ENCODE peak calls at places on chromosome 13, in five cellular contexts. One of them, this sample, is unnamed.

GRCh38 chr13:26020536-26021290 is 31.1 kb downstream of the SHISA2 start:
- DNase-seq in choroid plexus epithelial cell: no peak
- DNase-seq in colonic mucosa: no peak
- DNase-seq in brain microvascular endothelial cell: no peak
- DNase-seq in astrocyte of the spinal cord: no peak
- DNase-seq in this sample: no peak

GRCh38 chr13:48585456-48585840 is 52.6 kb upstream of the RCBTB2 start:
- DNase-seq in choroid plexus epithelial cell: peak
- DNase-seq in colonic mucosa: peak
- DNase-seq in brain microvascular endothelial cell: peak
- DNase-seq in astrocyte of the spinal cord: peak
- DNase-seq in this sample: no peak

GRCh38 chr13:32881074-32881791 is 135.0 kb upstream of the KL start:
- DNase-seq in choroid plexus epithelial cell: peak
- DNase-seq in colonic mucosa: no peak
- DNase-seq in brain microvascular endothelial cell: peak
- DNase-seq in astrocyte of the spinal cord: peak
- DNase-seq in this sample: peak

GRCh38 chr13:109427148-109427547 is 359.2 kb downstream of the IRS2 start:
- DNase-seq in choroid plexus epithelial cell: peak
- DNase-seq in colonic mucosa: no peak
- DNase-seq in brain microvascular endothelial cell: peak
- DNase-seq in astrocyte of the spinal cord: peak
- DNase-seq in this sample: no peak

GRCh38 chr13:60120617-60121016 is 43.1 kb downstream of the DIAPH3 start:
- DNase-seq in choroid plexus epithelial cell: no peak
- DNase-seq in colonic mucosa: no peak
- DNase-seq in brain microvascular endothelial cell: no peak
- DNase-seq in astrocyte of the spinal cord: no peak
- DNase-seq in this sample: no peak

GRCh38 chr13:22161871-22162270 is 491.0 kb downstream of the FGF9 start:
- DNase-seq in choroid plexus epithelial cell: no peak
- DNase-seq in colonic mucosa: no peak
- DNase-seq in brain microvascular endothelial cell: no peak
- DNase-seq in astrocyte of the spinal cord: no peak
- DNase-seq in this sample: no peak

GRCh38 chr13:29923554-29924481 is 73.4 kb upstream of the UBL3 start:
- DNase-seq in choroid plexus epithelial cell: peak
- DNase-seq in colonic mucosa: peak
- DNase-seq in brain microvascular endothelial cell: peak
- DNase-seq in astrocyte of the spinal cord: peak
- DNase-seq in this sample: peak

GRCh38 chr13:75876371-75877050 is 240.4 kb downstream of the LMO7 start:
- DNase-seq in choroid plexus epithelial cell: peak
- DNase-seq in colonic mucosa: peak
- DNase-seq in brain microvascular endothelial cell: peak
- DNase-seq in astrocyte of the spinal cord: peak
- DNase-seq in this sample: peak

GRCh38 chr13:33832872-33833271 is 14.9 kb downstream of the RFC3 start:
- DNase-seq in choroid plexus epithelial cell: no peak
- DNase-seq in colonic mucosa: no peak
- DNase-seq in brain microvascular endothelial cell: no peak
- DNase-seq in astrocyte of the spinal cord: no peak
- DNase-seq in this sample: no peak

GRCh38 chr13:40023608-40024577 is 368.4 kb downstream of the COG6 start:
- DNase-seq in choroid plexus epithelial cell: peak
- DNase-seq in colonic mucosa: no peak
- DNase-seq in brain microvascular endothelial cell: no peak
- DNase-seq in astrocyte of the spinal cord: no peak
- DNase-seq in this sample: no peak

GRCh38 chr13:113816248-113816924 is 47.5 kb downstream of the GAS6 start:
- DNase-seq in choroid plexus epithelial cell: no peak
- DNase-seq in colonic mucosa: no peak
- DNase-seq in brain microvascular endothelial cell: no peak
- DNase-seq in astrocyte of the spinal cord: no peak
- DNase-seq in this sample: no peak

GRCh38 chr13:114047358-114047881 is 73.5 kb upstream of the C13orf46 start:
- DNase-seq in choroid plexus epithelial cell: peak
- DNase-seq in colonic mucosa: no peak
- DNase-seq in brain microvascular endothelial cell: no peak
- DNase-seq in astrocyte of the spinal cord: peak
- DNase-seq in this sample: no peak

GRCh38 chr13:37869756-37870488 is at the start of gene TRPC4:
- DNase-seq in choroid plexus epithelial cell: peak
- DNase-seq in colonic mucosa: peak
- DNase-seq in brain microvascular endothelial cell: peak
- DNase-seq in astrocyte of the spinal cord: peak
- DNase-seq in this sample: peak

GRCh38 chr13:40333238-40333637 is 333.2 kb downstream of the FOXO1 start:
- DNase-seq in choroid plexus epithelial cell: no peak
- DNase-seq in colonic mucosa: peak
- DNase-seq in brain microvascular endothelial cell: no peak
- DNase-seq in astrocyte of the spinal cord: no peak
- DNase-seq in this sample: peak

GRCh38 chr13:114112231-114112825 is 20.1 kb downstream of the RASA3 start:
- DNase-seq in choroid plexus epithelial cell: no peak
- DNase-seq in colonic mucosa: no peak
- DNase-seq in brain microvascular endothelial cell: no peak
- DNase-seq in astrocyte of the spinal cord: peak
- DNase-seq in this sample: no peak

GRCh38 chr13:76647550-76647949 is 238.7 kb downstream of the KCTD12 start:
- DNase-seq in choroid plexus epithelial cell: no peak
- DNase-seq in colonic mucosa: no peak
- DNase-seq in brain microvascular endothelial cell: no peak
- DNase-seq in astrocyte of the spinal cord: no peak
- DNase-seq in this sample: peak

GRCh38 chr13:39036212-39036611 is 1.7 kb downstream of the PROSER1 start:
- DNase-seq in choroid plexus epithelial cell: peak
- DNase-seq in colonic mucosa: peak
- DNase-seq in brain microvascular endothelial cell: no peak
- DNase-seq in astrocyte of the spinal cord: peak
- DNase-seq in this sample: peak

GRCh38 chr13:26280295-26280694 is 26.4 kb downstream of the CDK8 start:
- DNase-seq in choroid plexus epithelial cell: peak
- DNase-seq in colonic mucosa: no peak
- DNase-seq in brain microvascular endothelial cell: peak
- DNase-seq in astrocyte of the spinal cord: peak
- DNase-seq in this sample: peak

GRCh38 chr13:73481265-73481664 is 422.5 kb downstream of the KLF5 start:
- DNase-seq in choroid plexus epithelial cell: no peak
- DNase-seq in colonic mucosa: no peak
- DNase-seq in brain microvascular endothelial cell: no peak
- DNase-seq in astrocyte of the spinal cord: no peak
- DNase-seq in this sample: no peak

GRCh38 chr13:109963384-109963783 is 177.0 kb upstream of the IRS2 start:
- DNase-seq in choroid plexus epithelial cell: no peak
- DNase-seq in colonic mucosa: no peak
- DNase-seq in brain microvascular endothelial cell: no peak
- DNase-seq in astrocyte of the spinal cord: no peak
- DNase-seq in this sample: no peak

GRCh38 chr13:109680930-109681329 is 105.5 kb downstream of the IRS2 start:
- DNase-seq in choroid plexus epithelial cell: no peak
- DNase-seq in colonic mucosa: no peak
- DNase-seq in brain microvascular endothelial cell: no peak
- DNase-seq in astrocyte of the spinal cord: no peak
- DNase-seq in this sample: no peak

GRCh38 chr13:110376120-110376519 is 69.0 kb downstream of the COL4A2 start:
- DNase-seq in choroid plexus epithelial cell: peak
- DNase-seq in colonic mucosa: no peak
- DNase-seq in brain microvascular endothelial cell: peak
- DNase-seq in astrocyte of the spinal cord: no peak
- DNase-seq in this sample: no peak

GRCh38 chr13:34942732-34943674 is 933 bp downstream of the NBEA start:
- DNase-seq in choroid plexus epithelial cell: no peak
- DNase-seq in colonic mucosa: peak
- DNase-seq in brain microvascular endothelial cell: no peak
- DNase-seq in astrocyte of the spinal cord: no peak
- DNase-seq in this sample: no peak

GRCh38 chr13:24150613-24151012 is 9.9 kb upstream of the SPATA13 start:
- DNase-seq in choroid plexus epithelial cell: no peak
- DNase-seq in colonic mucosa: no peak
- DNase-seq in brain microvascular endothelial cell: no peak
- DNase-seq in astrocyte of the spinal cord: no peak
- DNase-seq in this sample: no peak

GRCh38 chr13:24147570-24147963 is 13.0 kb upstream of the SPATA13 start:
- DNase-seq in choroid plexus epithelial cell: no peak
- DNase-seq in colonic mucosa: peak
- DNase-seq in brain microvascular endothelial cell: no peak
- DNase-seq in astrocyte of the spinal cord: no peak
- DNase-seq in this sample: no peak

GRCh38 chr13:24148414-24149305 is 11.9 kb upstream of the SPATA13 start:
- DNase-seq in choroid plexus epithelial cell: peak
- DNase-seq in colonic mucosa: no peak
- DNase-seq in brain microvascular endothelial cell: peak
- DNase-seq in astrocyte of the spinal cord: peak
- DNase-seq in this sample: peak

GRCh38 chr13:24151864-24152263 is 8.7 kb upstream of the SPATA13 start:
- DNase-seq in choroid plexus epithelial cell: no peak
- DNase-seq in colonic mucosa: no peak
- DNase-seq in brain microvascular endothelial cell: no peak
- DNase-seq in astrocyte of the spinal cord: no peak
- DNase-seq in this sample: no peak

DNA sequence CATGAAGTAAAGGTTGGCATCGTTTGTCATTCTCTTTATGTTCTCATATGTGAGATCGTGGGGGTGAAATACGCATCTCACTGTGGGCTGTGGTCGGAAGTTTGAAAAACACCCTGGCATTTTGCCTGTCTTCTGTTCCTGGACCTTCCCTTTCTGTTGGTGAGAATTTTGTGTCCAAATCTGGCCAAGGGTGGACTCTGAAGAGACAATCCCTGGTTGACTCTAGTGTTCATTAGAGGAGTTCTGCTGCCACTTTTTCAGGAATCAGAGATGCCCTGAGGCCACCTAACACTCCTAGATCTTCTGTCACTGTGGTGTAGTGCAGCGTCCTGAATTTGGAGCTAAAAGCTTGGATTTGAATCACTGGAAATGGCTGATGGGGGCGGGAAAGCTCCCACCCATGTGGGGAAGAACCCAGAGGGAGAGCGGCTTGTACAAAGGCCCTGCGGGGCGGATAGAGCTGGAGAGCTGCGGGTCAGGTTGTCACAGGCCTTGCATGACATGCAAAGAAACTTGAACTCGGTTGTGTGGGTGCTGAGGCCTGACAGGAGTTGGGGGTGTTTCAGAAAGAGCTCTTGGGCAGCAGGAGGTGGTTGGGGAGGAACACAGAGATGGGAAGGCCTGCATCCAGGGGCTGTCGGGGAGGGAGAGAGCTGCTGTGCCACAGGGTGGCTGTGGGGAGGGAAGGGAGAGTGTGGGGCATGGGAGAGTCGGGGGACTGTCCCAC is 11.1 kb upstream of the SPATA13 start:
- DNase-seq in choroid plexus epithelial cell: peak
- DNase-seq in colonic mucosa: no peak
- DNase-seq in brain microvascular endothelial cell: no peak
- DNase-seq in astrocyte of the spinal cord: no peak
- DNase-seq in this sample: no peak
- H3K4me3 ChIP-seq in choroid plexus epithelial cell: no peak
- H3K4me3 ChIP-seq in colonic mucosa: no peak
- H3K4me3 ChIP-seq in brain microvascular endothelial cell: no peak
- H3K4me3 ChIP-seq in astrocyte of the spinal cord: no peak
- H3K4me3 ChIP-seq in this sample: no peak

GRCh38 chr13:50912851-50913250 is 3.3 kb downstream of the RNASEH2B start:
- DNase-seq in choroid plexus epithelial cell: no peak
- DNase-seq in colonic mucosa: no peak
- DNase-seq in brain microvascular endothelial cell: no peak
- DNase-seq in astrocyte of the spinal cord: no peak
- DNase-seq in this sample: no peak

GRCh38 chr13:50911051-50911690 is 1.6 kb downstream of the RNASEH2B start:
- DNase-seq in choroid plexus epithelial cell: peak
- DNase-seq in colonic mucosa: no peak
- DNase-seq in brain microvascular endothelial cell: no peak
- DNase-seq in astrocyte of the spinal cord: no peak
- DNase-seq in this sample: peak

GRCh38 chr13:50910483-50910805 is 853 bp downstream of the RNASEH2B start:
- DNase-seq in choroid plexus epithelial cell: peak
- DNase-seq in colonic mucosa: peak
- DNase-seq in brain microvascular endothelial cell: no peak
- DNase-seq in astrocyte of the spinal cord: peak
- DNase-seq in this sample: peak

GRCh38 chr13:50914301-50914700 is 4.7 kb downstream of the RNASEH2B start:
- DNase-seq in choroid plexus epithelial cell: peak
- DNase-seq in colonic mucosa: no peak
- DNase-seq in brain microvascular endothelial cell: no peak
- DNase-seq in astrocyte of the spinal cord: peak
- DNase-seq in this sample: no peak

GRCh38 chr13:50911937-50912624 is 2.5 kb downstream of the RNASEH2B start:
- DNase-seq in choroid plexus epithelial cell: peak
- DNase-seq in colonic mucosa: peak
- DNase-seq in brain microvascular endothelial cell: peak
- DNase-seq in astrocyte of the spinal cord: peak
- DNase-seq in this sample: peak
- TF ChIP-seq CTCF in choroid plexus epithelial cell: peak
- TF ChIP-seq CTCF in colonic mucosa: peak
- TF ChIP-seq CTCF in brain microvascular endothelial cell: peak
- TF ChIP-seq CTCF in astrocyte of the spinal cord: peak
- TF ChIP-seq CTCF in this sample: peak

GRCh38 chr13:61960981-61961380 is 545.3 kb upstream of the PCDH20 start:
- DNase-seq in choroid plexus epithelial cell: no peak
- DNase-seq in colonic mucosa: no peak
- DNase-seq in brain microvascular endothelial cell: no peak
- DNase-seq in astrocyte of the spinal cord: no peak
- DNase-seq in this sample: no peak

GRCh38 chr13:61965756-61966155 is 550.1 kb upstream of the PCDH20 start:
- DNase-seq in choroid plexus epithelial cell: no peak
- DNase-seq in colonic mucosa: no peak
- DNase-seq in brain microvascular endothelial cell: no peak
- DNase-seq in astrocyte of the spinal cord: no peak
- DNase-seq in this sample: no peak
- H3K4me3 ChIP-seq in choroid plexus epithelial cell: no peak
- H3K4me3 ChIP-seq in colonic mucosa: no peak
- H3K4me3 ChIP-seq in brain microvascular endothelial cell: no peak
- H3K4me3 ChIP-seq in astrocyte of the spinal cord: no peak
- H3K4me3 ChIP-seq in this sample: no peak

DNA sequence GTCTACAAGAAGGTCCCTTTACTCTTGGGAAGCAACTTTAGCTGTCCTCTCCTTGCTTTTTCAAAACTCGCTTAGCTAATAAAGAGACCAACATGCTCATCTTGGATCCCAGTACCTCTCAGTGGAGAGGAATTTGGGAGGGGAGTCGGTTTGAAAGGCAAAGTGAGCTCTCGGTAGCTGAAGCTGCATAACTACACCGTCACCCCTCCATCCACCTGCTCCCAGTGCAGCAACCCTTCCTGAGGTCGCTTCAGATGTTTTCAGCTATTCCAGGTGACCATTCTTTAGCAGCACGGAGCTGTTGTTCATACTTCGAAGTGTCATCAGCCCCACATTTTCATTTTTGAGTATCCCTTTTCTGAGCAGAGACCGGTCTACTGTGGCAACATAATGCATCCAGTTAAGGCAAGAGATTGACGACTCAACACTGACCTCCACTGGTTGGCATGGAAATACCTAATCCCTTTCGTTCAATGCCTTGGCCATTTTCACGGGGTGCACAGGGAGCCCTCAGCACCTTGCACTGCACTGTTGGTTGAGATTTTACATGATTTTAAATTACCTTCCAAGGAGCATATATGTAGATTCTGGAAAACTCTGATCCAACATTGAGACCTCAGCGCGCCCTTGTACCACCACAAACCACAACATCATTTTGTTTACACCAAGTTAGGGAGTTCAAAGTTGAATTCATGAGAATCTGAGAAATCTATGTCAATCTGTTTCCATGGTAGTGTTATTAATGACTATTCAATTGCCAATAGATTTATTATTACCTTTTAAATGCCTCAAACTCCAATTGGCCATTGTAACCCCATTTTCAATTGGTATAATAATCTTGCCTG is 42.2 kb downstream of the DLEU7 start:
- DNase-seq in choroid plexus epithelial cell: peak
- DNase-seq in colonic mucosa: peak
- DNase-seq in brain microvascular endothelial cell: peak
- DNase-seq in astrocyte of the spinal cord: peak
- DNase-seq in this sample: peak
- TF ChIP-seq CTCF in choroid plexus epithelial cell: peak
- TF ChIP-seq CTCF in colonic mucosa: peak
- TF ChIP-seq CTCF in brain microvascular endothelial cell: peak
- TF ChIP-seq CTCF in astrocyte of the spinal cord: peak
- TF ChIP-seq CTCF in this sample: peak

This sample was measured in epithelial cell of esophagus.